ENCODE peak calls at places on chromosome 2, in five cellular contexts. B is upper lobe of left lung, W is suprapubic skin, T is Peyer's patch, F is spleen. X is an unnamed sample.

GRCh38 chr2:81304154-81304830 is 999.7 kb upstream of the LRRTM1 start:
- DNase-seq in B (no peak), W (no peak), T (no peak), F (no peak), X (no peak)

GRCh38 chr2:218802595-218802994 is 20.6 kb downstream of the CYP27A1 start:
- DNase-seq in B (no peak), W (no peak), T (no peak), F (no peak), X (no peak)

GRCh38 chr2:25207078-25207545 is 38.7 kb upstream of the POMC start:
- DNase-seq in B (no peak), W (no peak), T (no peak), F (no peak), X (no peak)

GRCh38 chr2:217650716-217651360 is 352.0 kb downstream of the TNS1 start:
- DNase-seq in B (peak; percentile 47), W (no peak), T (no peak), F (no peak), X (peak; percentile 32)

GRCh38 chr2:14313351-14313750 is 319.2 kb upstream of the LRATD1 start:
- DNase-seq in B (no peak), W (no peak), T (no peak), F (no peak), X (no peak)

GRCh38 chr2:166106431-166107015 is 21.3 kb downstream of the SCN1A start:
- DNase-seq in B (no peak), W (no peak), T (no peak), F (no peak), X (no peak)

GRCh38 chr2:63723709-63724108 is 118.0 kb upstream of the UGP2 start:
- DNase-seq in B (no peak), W (no peak), T (no peak), F (no peak), X (no peak)

GRCh38 chr2:63661076-63661475 is 72.3 kb downstream of the MDH1 start:
- DNase-seq in B (no peak), W (no peak), T (no peak), F (no peak), X (no peak)

GRCh38 chr2:232838406-232838874 is 31.6 kb upstream of the SNORC start:
- DNase-seq in B (no peak), W (no peak), T (no peak), F (peak; percentile 84), X (no peak)

GRCh38 chr2:217438821-217439220 is 564.0 kb downstream of the TNS1 start:
- DNase-seq in B (no peak), W (no peak), T (no peak), F (no peak), X (no peak)

GRCh38 chr2:232309592-232309991 is 69.0 kb upstream of the ALPP start:
- DNase-seq in B (no peak), W (no peak), T (no peak), F (no peak), X (no peak)

GRCh38 chr2:220162320-220162719 is 534.9 kb downstream of the SLC4A3 start:
- DNase-seq in B (peak; percentile 25), W (no peak), T (no peak), F (no peak), X (no peak)

GRCh38 chr2:160493227-160494028 is at the start of gene RBMS1:
- DNase-seq in B (peak; percentile 74), W (peak; percentile 85), T (peak; percentile 59), F (peak; percentile 89), X (peak; percentile 89)

GRCh38 chr2:157936464-157936863 is 60.3 kb upstream of the ACVR1 start:
- DNase-seq in B (no peak), W (no peak), T (no peak), F (no peak), X (no peak)

GRCh38 chr2:199464614-199465352 is 7.0 kb upstream of the SATB2 start:
- DNase-seq in B (no peak), W (no peak), T (no peak), F (no peak), X (no peak)

GRCh38 chr2:17830053-17831034 is 14.1 kb downstream of the MSGN1 start:
- DNase-seq in B (peak; percentile 69), W (no peak), T (peak; percentile 82), F (peak; percentile 86), X (peak; percentile 91)

GRCh38 chr2:8999047-8999446 is 4.4 kb downstream of the MBOAT2 start:
- DNase-seq in B (no peak), W (no peak), T (no peak), F (no peak), X (no peak)

GRCh38 chr2:193776988-193777387 is 1582.3 kb upstream of the TMEFF2 start:
- DNase-seq in B (no peak), W (no peak), T (no peak), F (no peak), X (no peak)

GRCh38 chr2:195319548-195320415 is 337.2 kb upstream of the SLC39A10 start:
- DNase-seq in B (no peak), W (no peak), T (no peak), F (no peak), X (no peak)

GRCh38 chr2:120332384-120332783 is 13.6 kb upstream of the INHBB start:
- DNase-seq in B (no peak), W (no peak), T (no peak), F (no peak), X (no peak)

GRCh38 chr2:100262555-100263320 is 59.6 kb downstream of the LONRF2 start:
- DNase-seq in B (peak; percentile 69), W (peak; percentile 86), T (no peak), F (peak; percentile 88), X (peak; percentile 90)

GRCh38 chr2:231360881-231361294 is 34.6 kb upstream of the B3GNT7 start:
- DNase-seq in B (no peak), W (no peak), T (peak; percentile 27), F (no peak), X (peak; percentile 33)

GRCh38 chr2:161586517-161587167 is 37.6 kb upstream of the SLC4A10 start:
- DNase-seq in B (no peak), W (no peak), T (no peak), F (no peak), X (no peak)
- TF ChIP-seq CTCF in B (peak; percentile 35), W (peak; percentile 45), T (peak; percentile 50), F (peak; percentile 70), X (no peak)

GRCh38 chr2:191961556-191961955 is 114.7 kb upstream of the CAVIN2 start:
- DNase-seq in B (no peak), W (no peak), T (no peak), F (no peak), X (no peak)
- TF ChIP-seq POLR2A in B (no peak), W (no peak), T (no peak), F (no peak), X (no peak)

GRCh38 chr2:145750617-145751016 is 1230.7 kb upstream of the ZEB2 start:
- DNase-seq in B (no peak), W (no peak), T (no peak), F (no peak), X (no peak)
- H3K4me3 ChIP-seq in B (no peak overlapping the region), W (no peak overlapping the region), T (no peak overlapping the region), F (no peak overlapping the region), X (no peak overlapping the region)

GRCh38 chr2:167212054-167212648 is 323.9 kb downstream of the XIRP2 start:
- DNase-seq in B (no peak), W (no peak), T (no peak), F (no peak), X (no peak)
- TF ChIP-seq CTCF in B (peak; percentile 55), W (peak; percentile 52), T (peak; percentile 38), F (peak; percentile 58), X (no peak)

DNA sequence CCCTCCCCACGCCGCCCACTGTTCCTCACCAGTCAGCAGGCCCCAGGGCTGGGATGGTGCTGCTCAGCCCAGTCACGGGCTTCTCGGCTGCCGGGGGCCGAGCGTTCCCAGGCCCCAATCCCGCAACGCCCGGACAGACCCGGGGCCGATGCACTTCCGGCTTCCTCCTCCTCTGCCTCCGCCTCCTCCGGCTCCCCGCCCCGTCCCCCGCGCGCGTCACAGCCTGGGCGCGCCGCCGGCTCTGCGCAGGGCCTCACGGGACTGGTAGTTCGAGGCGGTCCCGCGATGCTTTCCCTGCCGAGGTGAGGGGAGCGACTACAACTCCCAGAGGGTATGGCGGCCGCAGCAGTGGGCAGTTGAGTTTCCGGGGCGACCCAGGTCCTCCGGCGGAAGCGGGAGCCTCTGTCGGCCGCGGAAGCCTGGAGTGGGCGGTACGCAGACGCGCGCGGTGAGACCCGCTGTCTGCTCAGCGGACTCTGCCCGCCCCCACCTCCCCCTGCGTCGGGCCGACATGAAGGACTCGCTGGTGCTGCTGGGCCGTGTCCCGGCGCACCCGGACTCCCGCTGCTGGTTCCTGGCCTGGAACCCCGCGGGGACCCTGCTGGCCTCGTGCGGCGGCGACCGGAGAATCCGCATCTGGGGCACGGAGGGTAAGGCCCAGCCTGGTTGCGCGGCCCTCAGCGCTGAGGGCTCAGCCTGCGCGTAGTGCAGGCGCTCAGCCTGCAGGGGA is at the start of the genes CIAO1 and TMEM127:
- DNase-seq in B (peak; percentile 100), W (peak; percentile 99), T (peak; percentile 98), F (peak; percentile 100), X (peak; percentile 100)
- TF ChIP-seq POLR2A in B (peak; percentile 98), W (peak; percentile 72), T (peak; percentile 92), F (peak; percentile 74), X (peak; percentile 58)

X was measured in lower leg skin.